ENCODE peak calls at places on chromosomes 5 and 9, in four cellular contexts. G is brain microvascular endothelial cell, L is uterus, D is GM20000. M is an unnamed sample.

GRCh38 chr9:111516061-111516465 is 8.9 kb upstream of the ZNF483 start:
- DNase-seq in L (no peak), D (no peak), G (peak), M (no peak)

GRCh38 chr5:95815143-95815729 is 7.3 kb downstream of the GLRX start:
- DNase-seq in L (no peak), G (no peak), D (no peak), M (no peak)

GRCh38 chr5:78631931-78632330 is 16.6 kb downstream of the LHFPL2 start:
- DNase-seq in L (no peak), D (no peak), G (no peak), M (no peak)

GRCh38 chr9:14455243-14455642 is 141.3 kb upstream of the NFIB start:
- DNase-seq in D (no peak), L (no peak), G (no peak), M (no peak)

GRCh38 chr5:122153774-122154173 is 24.4 kb downstream of the ZNF474 start:
- DNase-seq in G (no peak), L (no peak), D (no peak), M (no peak)

GRCh38 chr5:150523472-150524350 is 15.8 kb downstream of the NDST1 start:
- DNase-seq in D (peak), L (peak), G (peak), M (peak)

GRCh38 chr5:57592236-57592635 is 109.6 kb upstream of the ACTBL2 start:
- DNase-seq in L (no peak), D (no peak), G (peak), M (no peak)

GRCh38 chr9:86300701-86301100 is 18.4 kb upstream of the ISCA1 start:
- DNase-seq in D (no peak), L (no peak), G (no peak), M (no peak)

GRCh38 chr9:36855443-36856315 is 178.4 kb downstream of the PAX5 start:
- DNase-seq in G (no peak), L (no peak), D (peak), M (no peak)

GRCh38 chr5:92544042-92544441 is 1037.0 kb downstream of the NR2F1-AS1 start:
- DNase-seq in D (no peak), L (no peak), G (no peak), M (peak)

GRCh38 chr9:100590481-100590880 is 12.6 kb downstream of the CAVIN4 start:
- DNase-seq in G (peak), D (no peak), L (no peak), M (peak)

GRCh38 chr9:129496187-129497063 is 124.5 kb downstream of the C9orf50 start:
- DNase-seq in D (peak), L (peak), G (peak), M (peak)

GRCh38 chr5:10987881-10988504 is 227.0 kb upstream of the DAP start:
- DNase-seq in L (peak), G (peak), D (peak), M (no peak)

GRCh38 chr5:113276001-113276400 is 158.8 kb downstream of the TSSK1B start:
- DNase-seq in G (no peak), L (no peak), D (no peak), M (no peak)

DNA sequence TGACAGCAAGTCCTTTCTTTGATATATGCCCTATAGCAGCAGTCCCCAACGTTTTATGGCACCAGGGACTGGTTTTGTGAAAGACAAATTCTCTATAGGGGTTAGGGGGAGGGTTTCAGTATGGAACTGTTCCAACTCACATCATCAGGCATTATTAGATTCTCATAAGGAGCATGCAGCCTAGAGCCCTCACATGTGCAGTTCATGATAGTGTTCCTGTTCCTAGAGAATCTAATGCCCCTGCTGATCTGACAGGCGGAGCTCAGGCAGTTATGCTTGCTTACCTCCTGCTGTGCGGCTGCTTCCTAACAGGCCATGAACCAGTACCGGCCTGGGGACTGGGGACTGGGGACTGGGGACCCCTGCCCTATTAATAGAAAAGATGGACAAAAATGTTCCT is 2.7 kb upstream of the RAPGEF6 start:
- DNase-seq in L (no peak), G (no peak), D (no peak), M (no peak)
- TF ChIP-seq CTCF in L (no peak), G (no peak), D (no peak), M (no peak)

GRCh38 chr9:22238809-22239684 is 207.6 kb upstream of the DMRTA1 start:
- DNase-seq in L (no peak), D (peak), G (peak), M (peak)
- TF ChIP-seq CTCF in L (peak), D (peak), G (peak), M (peak)

GRCh38 chr9:124505006-124505900 is 1.9 kb downstream of the NR5A1 start:
- DNase-seq in D (no peak), G (no peak), L (no peak), M (no peak)
- TF ChIP-seq CTCF in D (no peak), G (no peak), L (no peak), M (no peak)

GRCh38 chr5:33776151-33776550 is 115.6 kb downstream of the ADAMTS12 start:
- DNase-seq in L (no peak), D (no peak), G (no peak), M (no peak)

GRCh38 chr5:33785571-33785970 is 106.2 kb downstream of the ADAMTS12 start:
- DNase-seq in G (no peak), L (no peak), D (no peak), M (no peak)

DNA sequence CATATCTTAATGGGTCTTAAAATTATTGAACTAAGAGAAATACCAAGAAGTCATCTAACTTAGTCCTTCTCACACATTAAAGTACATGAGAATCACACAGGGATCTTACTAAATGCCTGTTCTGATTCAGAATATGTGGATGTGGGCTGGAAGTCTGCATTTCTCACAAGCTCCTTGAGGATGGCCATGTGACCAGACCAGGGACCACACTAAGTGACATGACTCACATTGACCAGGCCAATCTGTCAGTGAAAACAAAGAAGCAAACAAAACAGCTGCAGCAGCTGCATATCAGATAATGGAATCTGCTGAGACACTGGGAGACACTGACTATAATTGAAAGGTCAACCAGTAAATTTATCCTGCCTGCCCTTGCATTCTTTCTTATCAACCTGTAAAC is 110.5 kb downstream of the ADAMTS12 start:
- DNase-seq in L (no peak), G (peak), D (no peak), M (peak)
- TF ChIP-seq CTCF in L (no peak), G (no peak), D (no peak), M (no peak)